ENCODE peak calls at places on chromosomes 3 and 15, in five cellular contexts. D, Y, H, F and G are unnamed samples. For H3K9me3, H3K27me3 and H3K4me1, the result is how much of the 10 kb centered on the place peaks cover.

GRCh38 chr3:171749128-171749527 is 61.2 kb downstream of the PLD1 start:
- DNase-seq in D (no peak), Y (no peak), H (no peak), F (no peak), G (no peak)

GRCh38 chr15:80864666-80865065 is 85.5 kb downstream of the CEMIP start:
- DNase-seq in D (no peak), Y (no peak), H (no peak), F (no peak), G (no peak)

GRCh38 chr15:34055868-34056595 is 17.0 kb upstream of the AVEN start:
- DNase-seq in D (no peak), Y (no peak), H (no peak), F (no peak), G (peak)

GRCh38 chr3:186275436-186275835 is 86.6 kb downstream of the DGKG start:
- DNase-seq in D (no peak), Y (no peak), H (no peak), F (no peak), G (no peak)

GRCh38 chr3:133437391-133438093 is 37.7 kb downstream of the BFSP2 start:
- DNase-seq in D (no peak), Y (peak), H (no peak), F (no peak), G (peak)

GRCh38 chr15:29556385-29556784 is 265.9 kb downstream of the TJP1 start:
- DNase-seq in D (no peak), Y (no peak), H (no peak), F (no peak), G (no peak)

GRCh38 chr3:25259871-25260270 is 168.2 kb upstream of the RARB start:
- DNase-seq in D (no peak), Y (no peak), H (no peak), F (peak), G (peak)

GRCh38 chr3:176375519-176375918 is 821.8 kb downstream of the TBL1XR1 start:
- DNase-seq in D (no peak), Y (no peak), H (no peak), F (no peak), G (no peak)

GRCh38 chr15:33135355-33135781 is 59.1 kb downstream of the FMN1 start:
- DNase-seq in D (peak), Y (no peak), H (no peak), F (no peak), G (no peak)

GRCh38 chr3:127151992-127152391 is 40.9 kb upstream of the PRR23E start:
- DNase-seq in D (no peak), Y (no peak), H (no peak), F (no peak), G (peak)

GRCh38 chr3:44065741-44066140 is 175.9 kb upstream of the TOPAZ1 start:
- DNase-seq in D (no peak), Y (no peak), H (no peak), F (no peak), G (no peak)

GRCh38 chr3:87318609-87319008 is 42.2 kb upstream of the POU1F1 start:
- DNase-seq in D (no peak), Y (no peak), H (no peak), F (no peak), G (no peak)

GRCh38 chr15:31303434-31304073 is 23.1 kb upstream of the KLF13 start:
- DNase-seq in D (peak), Y (no peak), H (peak), F (no peak), G (no peak)

GRCh38 chr15:96064351-96064756 is 266.1 kb upstream of the NR2F2 start:
- DNase-seq in D (no peak), Y (no peak), H (no peak), F (peak), G (no peak)

GRCh38 chr15:75454471-75455418 is 3.3 kb upstream of the SIN3A start:
- DNase-seq in D (peak), Y (no peak), H (peak), F (peak), G (peak)

GRCh38 chr15:78437762-78438594 is at the start of gene IREB2:
- DNase-seq in D (peak), Y (peak), H (peak), F (peak), G (peak)

GRCh38 chr3:194280777-194281176 is 70.4 kb downstream of the CPN2 start:
- DNase-seq in D (no peak), Y (no peak), H (no peak), F (no peak), G (no peak)

GRCh38 chr3:175526609-175527280 is 667.6 kb downstream of the NAALADL2 start:
- DNase-seq in D (no peak), Y (no peak), H (no peak), F (no peak), G (no peak)

GRCh38 chr3:102034639-102035038 is 185.3 kb downstream of the NFKBIZ start:
- DNase-seq in D (no peak), Y (no peak), H (no peak), F (no peak), G (no peak)

GRCh38 chr15:69578252-69578651 is 125.6 kb downstream of the RPLP1 start:
- DNase-seq in D (no peak), Y (no peak), H (no peak), F (no peak), G (no peak)

GRCh38 chr3:177574232-177574856 is 377.1 kb upstream of the TBL1XR1 start:
- DNase-seq in D (no peak), Y (no peak), H (peak), F (peak), G (no peak)

GRCh38 chr3:124201786-124202185 is 209.9 kb upstream of the ROPN1 start:
- DNase-seq in D (no peak), Y (no peak), H (peak), F (no peak), G (no peak)

GRCh38 chr15:74179983-74180688 is 6.6 kb downstream of the ISLR start:
- DNase-seq in D (peak), Y (no peak), H (no peak), F (no peak), G (no peak)

GRCh38 chr3:184472723-184473419 is 88.7 kb upstream of the EPHB3 start:
- DNase-seq in D (peak), Y (peak), H (peak), F (no peak), G (no peak)

GRCh38 chr15:31365655-31366127 is 39.1 kb downstream of the KLF13 start:
- DNase-seq in D (peak), Y (peak), H (peak), F (peak), G (no peak)

GRCh38 chr3:12193485-12194165 is 34.9 kb upstream of the TIMP4 start:
- DNase-seq in D (no peak), Y (peak), H (peak), F (peak), G (peak)

DNA sequence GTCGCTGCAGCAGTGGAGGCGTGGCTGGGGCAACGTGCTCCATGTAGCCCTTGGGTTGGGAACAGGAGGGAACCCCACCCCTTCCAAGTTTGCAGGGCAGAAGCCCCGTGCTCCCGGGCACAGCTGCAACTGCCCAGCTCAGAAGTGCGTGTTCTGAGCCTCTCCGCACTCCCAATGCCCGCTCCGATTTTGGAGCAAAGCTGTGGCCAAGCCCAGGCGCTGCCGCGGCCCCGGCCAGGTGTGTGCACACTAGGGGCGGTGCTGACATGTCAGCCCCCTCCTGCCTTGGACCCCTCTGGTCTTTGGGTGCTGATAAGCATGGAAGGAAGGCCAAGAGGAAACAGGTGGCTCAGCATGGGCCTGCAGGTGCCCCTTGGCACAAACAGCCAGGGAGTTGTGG is 87.6 kb upstream of the TTBK2 start:
- DNase-seq in D (no peak), Y (no peak), H (no peak), F (no peak), G (no peak)
- H3K9me3 ChIP-seq in D (under half), Y (under half), H (under half), F (under half), G (under half)

GRCh38 chr15:88605507-88606436 is 15.4 kb upstream of the AEN start:
- DNase-seq in D (no peak), Y (no peak), H (no peak), F (peak), G (no peak)
- H3K27me3 ChIP-seq in D (half or more), Y (half or more), H (under half), F (half or more), G (half or more)

GRCh38 chr15:64525828-64526530 is 65.6 kb downstream of the ZNF609 start:
- DNase-seq in D (no peak), Y (no peak), H (no peak), F (no peak), G (no peak)

GRCh38 chr15:64523240-64523639 is 62.9 kb downstream of the ZNF609 start:
- DNase-seq in D (no peak), Y (no peak), H (no peak), F (no peak), G (no peak)

GRCh38 chr15:64527263-64527984 is 67.0 kb downstream of the ZNF609 start:
- DNase-seq in D (no peak), Y (no peak), H (no peak), F (no peak), G (peak)

GRCh38 chr15:64522226-64522823 is 61.9 kb downstream of the ZNF609 start:
- DNase-seq in D (no peak), Y (no peak), H (no peak), F (no peak), G (no peak)

DNA sequence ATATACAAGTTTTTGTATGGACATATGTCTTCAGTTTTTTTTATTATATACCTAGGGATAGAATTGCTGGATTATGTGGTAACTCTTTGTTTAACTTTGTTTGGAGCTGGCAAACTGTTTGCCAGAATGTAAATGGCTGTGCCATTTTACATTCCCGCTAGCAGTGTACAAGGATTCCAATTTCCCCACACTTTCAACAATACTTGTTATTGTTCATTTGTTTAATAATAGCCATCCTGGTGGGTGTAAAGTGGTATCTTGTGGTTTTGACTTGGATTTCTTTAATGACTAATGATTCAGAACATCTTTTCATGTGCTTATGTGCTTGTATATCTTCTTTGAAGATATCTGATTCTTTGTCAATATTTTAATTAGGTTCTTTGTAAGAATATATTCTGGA is 64.4 kb downstream of the ZNF609 start:
- DNase-seq in D (no peak), Y (no peak), H (no peak), F (no peak), G (no peak)
- H3K4me1 ChIP-seq in D (under half), Y (under half), H (under half), F (under half), G (under half)

DNA sequence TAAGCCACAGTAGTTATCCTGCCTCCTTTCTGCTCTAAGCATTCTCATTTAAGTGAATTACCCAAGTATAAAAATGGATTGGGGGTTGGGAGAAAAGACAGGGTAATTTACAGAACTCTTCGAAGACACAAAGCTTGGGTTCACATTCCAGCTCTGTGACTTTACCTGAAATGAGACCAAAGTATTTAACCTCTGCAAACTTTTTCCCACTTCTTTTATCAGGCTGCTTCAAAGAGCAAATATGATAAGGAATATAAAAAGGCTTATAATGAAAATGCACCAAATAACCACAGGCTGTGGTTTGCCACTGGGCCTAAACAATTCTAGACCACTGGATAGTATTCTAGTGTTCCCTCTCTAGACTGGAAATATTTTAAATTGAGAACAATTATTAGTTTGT is 64.4 kb downstream of the UACA start:
- DNase-seq in D (no peak), Y (no peak), H (no peak), F (no peak), G (no peak)
- H3K9me3 ChIP-seq in D (under half), Y (under half), H (under half), F (under half), G (under half)

GRCh38 chr3:13823692-13824091 is 56.2 kb downstream of the WNT7A start:
- DNase-seq in D (no peak), Y (no peak), H (no peak), F (no peak), G (no peak)

GRCh38 chr3:13818919-13819318 is 61.0 kb downstream of the WNT7A start:
- DNase-seq in D (peak), Y (no peak), H (no peak), F (no peak), G (no peak)

GRCh38 chr3:13823186-13823585 is 56.7 kb downstream of the WNT7A start:
- DNase-seq in D (peak), Y (no peak), H (no peak), F (no peak), G (no peak)

GRCh38 chr3:13822042-13822441 is 57.8 kb downstream of the WNT7A start:
- DNase-seq in D (peak), Y (no peak), H (no peak), F (no peak), G (no peak)

GRCh38 chr3:13821156-13821555 is 58.7 kb downstream of the WNT7A start:
- DNase-seq in D (peak), Y (no peak), H (no peak), F (no peak), G (no peak)
- H3K27me3 ChIP-seq in D (under half), Y (under half), H (under half), F (under half), G (under half)

DNA sequence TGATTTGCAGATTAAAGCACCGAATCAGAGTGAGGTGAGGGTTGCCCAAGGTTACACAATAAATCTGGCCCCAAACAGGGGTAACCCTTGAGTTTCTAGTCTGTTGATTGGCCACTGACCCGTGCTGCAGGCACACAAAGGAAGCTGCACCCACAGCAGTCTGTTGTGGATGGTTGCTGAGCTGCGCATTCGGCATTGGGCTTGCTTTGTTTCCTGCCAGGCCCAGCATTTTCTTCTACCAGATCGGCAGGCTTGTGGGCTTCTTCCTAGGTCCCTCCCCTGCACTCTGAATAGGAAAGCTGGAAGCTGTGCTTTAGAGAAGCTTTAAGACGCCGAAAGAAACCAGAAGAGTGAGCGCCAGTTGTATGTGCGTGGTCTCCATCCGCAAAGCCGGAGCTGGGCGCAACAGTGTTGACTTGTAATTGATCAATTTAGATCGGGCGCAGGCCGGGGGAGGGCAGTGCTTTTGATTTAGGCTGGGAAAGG is 12.1 kb downstream of the B3GNT5 start:
- DNase-seq in D (no peak), Y (no peak), H (no peak), F (no peak), G (no peak)
- H3K4me1 ChIP-seq in D (half or more), Y (under half), H (under half), F (half or more), G (under half)

DNA sequence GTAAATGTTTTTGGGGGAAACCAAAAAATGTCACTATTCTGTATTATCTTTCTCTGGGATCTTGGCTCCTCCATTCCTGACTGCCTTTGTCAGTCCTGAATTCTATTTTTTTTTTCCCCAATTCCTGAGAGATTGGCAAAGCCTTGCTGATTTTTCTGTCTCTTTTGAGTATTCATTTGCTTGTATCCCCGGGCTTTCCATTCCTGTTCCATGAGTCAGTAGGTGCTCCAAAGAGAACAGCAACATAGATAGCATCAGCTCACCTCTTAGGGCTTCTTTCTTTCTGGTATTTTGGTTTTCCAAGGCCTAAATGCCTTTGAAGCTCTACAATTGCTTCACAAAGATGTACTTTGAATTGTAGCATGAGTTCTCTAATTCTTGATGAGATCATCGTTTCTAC is 271.7 kb upstream of the LRRC3B start:
- DNase-seq in D (no peak), Y (no peak), H (no peak), F (no peak), G (no peak)
- H3K9me3 ChIP-seq in D (under half), Y (under half), H (under half), F (under half), G (under half)

DNA sequence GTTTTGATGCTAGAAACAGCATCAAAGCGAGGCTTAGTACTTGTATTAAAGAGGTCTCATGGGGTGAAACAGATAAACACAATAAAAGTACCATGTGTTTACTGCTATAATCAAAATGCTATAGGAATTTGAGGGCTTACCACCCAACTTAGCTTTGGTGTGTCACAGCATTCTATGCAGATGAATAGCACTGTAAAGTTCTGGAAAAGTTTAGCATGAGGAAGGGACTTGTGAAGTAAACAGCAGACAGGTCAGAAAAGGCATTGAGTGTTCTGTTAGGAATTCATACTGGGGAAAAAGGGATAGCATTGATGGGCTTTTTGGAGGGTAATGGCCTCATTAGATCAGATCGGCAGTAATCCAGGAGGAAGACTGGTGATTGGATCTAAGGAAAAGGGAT is 505.3 kb downstream of the NLGN1 start:
- DNase-seq in D (no peak), Y (no peak), H (no peak), F (no peak), G (no peak)
- H3K27me3 ChIP-seq in D (under half), Y (under half), H (under half), F (under half), G (under half)

DNA sequence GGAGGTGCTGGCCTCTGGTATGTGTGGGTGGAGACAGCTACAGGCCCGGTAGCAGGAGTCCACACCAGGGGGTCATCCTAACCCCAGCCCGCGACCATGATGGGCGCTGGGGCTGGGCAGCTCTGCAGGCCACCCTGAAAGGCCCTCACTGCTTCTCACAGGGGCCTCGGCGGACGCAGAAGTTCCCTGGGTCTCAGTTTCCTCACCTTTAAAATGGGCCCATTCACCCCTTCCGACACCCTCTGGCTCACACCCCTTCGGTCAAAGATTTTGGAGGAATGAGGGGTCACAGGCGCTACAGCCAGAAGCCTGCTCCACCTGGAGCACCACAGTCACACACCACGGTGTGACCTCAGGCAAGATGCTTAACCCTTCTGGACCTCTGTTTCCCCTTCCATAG is 8.0 kb downstream of the PLXND1 start:
- DNase-seq in D (no peak), Y (no peak), H (no peak), F (no peak), G (no peak)
- H3K4me1 ChIP-seq in D (half or more), Y (half or more), H (under half), F (half or more), G (half or more)